ENCODE peak calls at places on chromosomes 13 and 19, in ten cellular contexts. C is stimulated activated CD4-positive, alpha-beta T cell treated with anti-CD3 and anti-CD28 coated beads, Interleukin-1b, Interleukin-23, amount 100 ng/mL, for 1 hour; E is A673; R is brain pericyte; K is GM23338; L is kidney epithelial cell; P is EH; J is cortex of kidney; I is NCI-H187; B is HEK293T. X is an unnamed sample.

GRCh38 chr19:5680083-5680436 is 256 bp downstream of the MICOS13 start:
- DNase-seq in P (peak; percentile 45), L (no peak), C (no peak), J (no peak), K (peak; percentile 61), R (no peak), B (no peak), E (no peak), I (no peak), X (no peak)

GRCh38 chr13:45769072-45769471 is 67.0 kb downstream of the CBY2 start:
- DNase-seq in P (no peak), J (no peak), K (peak; percentile 39), R (no peak), L (no peak), C (no peak), I (no peak), E (peak; percentile 89), B (no peak), X (no peak)

GRCh38 chr13:43397110-43397509 is 373.7 kb downstream of the DNAJC15 start:
- DNase-seq in J (no peak), C (no peak), B (no peak), K (no peak), R (no peak), I (no peak), L (no peak), P (peak; percentile 78), E (peak; percentile 72), X (no peak)

GRCh38 chr19:48867119-48867921 is 1.1 kb downstream of the PLEKHA4 start:
- DNase-seq in R (no peak), I (no peak), E (no peak), K (no peak), C (no peak), P (no peak), L (no peak), J (no peak), B (no peak), X (no peak)

GRCh38 chr13:112943309-112944125 is 25.5 kb upstream of the MCF2L start:
- DNase-seq in R (no peak), L (no peak), C (no peak), K (peak; percentile 72), E (peak; percentile 56), B (peak; percentile 26), J (no peak), I (peak; percentile 69), P (peak; percentile 46), X (peak; percentile 80)

GRCh38 chr19:51786651-51787494 is 8.1 kb upstream of the FPR3 start:
- DNase-seq in L (no peak), I (no peak), C (no peak), K (no peak), E (no peak), B (no peak), P (no peak), R (no peak), J (no peak), X (no peak)

GRCh38 chr19:16273005-16273404 is 51.6 kb upstream of the KLF2 start:
- DNase-seq in L (no peak), B (no peak), I (no peak), P (peak; percentile 64), C (no peak), K (peak; percentile 26), E (no peak), J (no peak), R (no peak), X (no peak)

GRCh38 chr19:12163841-12164240 is 945 bp downstream of the ZNF136 start:
- DNase-seq in E (no peak), P (peak; percentile 35), B (no peak), R (no peak), I (no peak), K (peak; percentile 14), J (no peak), L (no peak), C (no peak), X (no peak)

GRCh38 chr19:45474941-45475516 is 7.2 kb downstream of the FOSB start:
- DNase-seq in I (no peak), E (no peak), K (no peak), P (no peak), C (no peak), R (no peak), B (no peak), J (no peak), L (no peak), X (peak; percentile 11)

GRCh38 chr19:37218592-37218935 is 550 bp downstream of the ZNF383 start:
- DNase-seq in R (no peak), E (no peak), L (no peak), P (peak; percentile 37), J (no peak), B (no peak), C (no peak), K (no peak), I (no peak), X (no peak)

GRCh38 chr19:291561-292280 is 518 bp upstream of the PLPP2 start:
- DNase-seq in C (no peak), P (peak; percentile 13), K (peak; percentile 39), J (no peak), L (no peak), I (no peak), E (peak; percentile 25), B (peak; percentile 30), R (no peak), X (no peak)

GRCh38 chr19:19491321-19492025 is 23.9 kb downstream of the TSSK6 start:
- DNase-seq in P (no peak), C (no peak), B (no peak), J (no peak), I (no peak), L (no peak), K (no peak), R (no peak), E (no peak), X (no peak)

X was measured in DMS79.